ENCODE peak calls at places on chromosomes 7 and 10, in five cellular contexts. One of them, this sample, is unnamed. For H3K27me3, the result is how much of the 10 kb centered on the place peaks cover.

GRCh38 chr7:100430450-100431285 is 1.0 kb downstream of the MEPCE start:
- DNase-seq in tibial artery: peak
- DNase-seq in lower lobe of right lung: peak
- DNase-seq in MM.1S: no peak
- DNase-seq in upper lobe of right lung: peak
- DNase-seq in this sample: peak

GRCh38 chr7:45580053-45580872 is 6.1 kb downstream of the ADCY1 start:
- DNase-seq in MM.1S: no peak
- DNase-seq in tibial artery: no peak
- DNase-seq in upper lobe of right lung: no peak
- DNase-seq in lower lobe of right lung: no peak
- DNase-seq in this sample: no peak

GRCh38 chr7:98079891-98080653 is 26.6 kb upstream of the LMTK2 start:
- DNase-seq in MM.1S: no peak
- DNase-seq in tibial artery: no peak
- DNase-seq in upper lobe of right lung: no peak
- DNase-seq in lower lobe of right lung: no peak
- DNase-seq in this sample: no peak

GRCh38 chr7:2540641-2541051 is 14.7 kb downstream of the BRAT1 start:
- DNase-seq in lower lobe of right lung: peak
- DNase-seq in MM.1S: no peak
- DNase-seq in tibial artery: no peak
- DNase-seq in upper lobe of right lung: peak
- DNase-seq in this sample: peak

GRCh38 chr7:158763454-158764033 is 58.9 kb upstream of the NCAPG2 start:
- DNase-seq in lower lobe of right lung: no peak
- DNase-seq in tibial artery: no peak
- DNase-seq in upper lobe of right lung: no peak
- DNase-seq in MM.1S: no peak
- DNase-seq in this sample: no peak

GRCh38 chr7:131538071-131538790 is 18.2 kb downstream of the PODXL start:
- DNase-seq in upper lobe of right lung: peak
- DNase-seq in lower lobe of right lung: no peak
- DNase-seq in tibial artery: no peak
- DNase-seq in MM.1S: no peak
- DNase-seq in this sample: no peak

GRCh38 chr10:91864744-91865143 is 44.5 kb downstream of the FGFBP3 start:
- DNase-seq in upper lobe of right lung: no peak
- DNase-seq in MM.1S: no peak
- DNase-seq in tibial artery: no peak
- DNase-seq in lower lobe of right lung: no peak
- DNase-seq in this sample: no peak

GRCh38 chr10:110790913-110791525 is 80.7 kb upstream of the PDCD4 start:
- DNase-seq in upper lobe of right lung: no peak
- DNase-seq in MM.1S: no peak
- DNase-seq in tibial artery: no peak
- DNase-seq in lower lobe of right lung: no peak
- DNase-seq in this sample: no peak

GRCh38 chr10:123573236-123574147 is 92.7 kb upstream of the GPR26 start:
- DNase-seq in tibial artery: no peak
- DNase-seq in lower lobe of right lung: peak
- DNase-seq in upper lobe of right lung: peak
- DNase-seq in MM.1S: peak
- DNase-seq in this sample: peak

GRCh38 chr7:155295511-155295910 is 2.2 kb upstream of the INSIG1 start:
- DNase-seq in upper lobe of right lung: no peak
- DNase-seq in tibial artery: no peak
- DNase-seq in lower lobe of right lung: no peak
- DNase-seq in MM.1S: no peak
- DNase-seq in this sample: no peak

GRCh38 chr7:155297517-155298287 is at the start of gene INSIG1:
- DNase-seq in tibial artery: peak
- DNase-seq in lower lobe of right lung: peak
- DNase-seq in upper lobe of right lung: peak
- DNase-seq in MM.1S: peak
- DNase-seq in this sample: peak

GRCh38 chr7:155298288-155298833 is 683 bp downstream of the INSIG1 start:
- DNase-seq in MM.1S: peak
- DNase-seq in tibial artery: no peak
- DNase-seq in lower lobe of right lung: no peak
- DNase-seq in upper lobe of right lung: no peak
- DNase-seq in this sample: no peak

GRCh38 chr7:155296006-155296787 is 1.5 kb upstream of the INSIG1 start:
- DNase-seq in MM.1S: no peak
- DNase-seq in lower lobe of right lung: no peak
- DNase-seq in tibial artery: no peak
- DNase-seq in upper lobe of right lung: no peak
- DNase-seq in this sample: peak

DNA sequence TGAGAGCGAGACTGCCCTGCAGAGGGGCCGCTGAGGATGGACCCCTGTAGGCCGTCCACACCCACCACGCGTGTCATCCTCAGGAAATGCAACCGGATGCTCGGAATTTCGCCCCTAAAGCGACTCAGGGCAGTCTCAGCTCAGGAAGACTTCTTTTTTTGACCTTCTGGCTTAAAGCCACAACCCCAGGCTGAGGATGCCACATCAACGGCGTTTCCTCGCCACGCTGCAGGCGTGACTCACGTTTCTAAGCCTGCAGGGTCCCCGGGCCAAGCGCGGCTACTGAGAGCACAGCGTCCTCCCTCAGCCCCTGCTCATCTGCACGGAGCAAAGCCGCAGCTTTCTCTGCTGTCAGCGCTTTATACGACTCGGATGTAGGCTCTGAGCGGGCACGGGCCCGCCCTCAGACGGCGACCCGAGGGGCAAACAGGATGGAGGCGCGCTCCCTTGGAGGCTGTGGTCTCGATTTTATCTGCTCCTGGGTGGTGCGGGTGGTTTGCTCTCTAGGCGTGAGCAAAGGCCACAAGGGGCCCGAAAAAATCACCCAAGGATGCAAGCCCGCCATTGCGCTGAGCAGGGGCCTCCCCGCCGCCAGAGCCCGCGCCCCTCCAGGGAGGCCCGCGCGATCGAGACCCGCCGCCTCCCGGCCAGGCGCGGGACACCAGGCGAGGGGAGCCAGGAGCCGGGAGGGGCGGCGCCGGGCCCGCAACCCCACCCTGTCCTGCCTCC is 726 bp upstream of the INSIG1 start:
- DNase-seq in MM.1S: peak
- DNase-seq in tibial artery: peak
- DNase-seq in upper lobe of right lung: peak
- DNase-seq in lower lobe of right lung: peak
- DNase-seq in this sample: peak
- TF ChIP-seq CTCF in MM.1S: peak
- TF ChIP-seq CTCF in tibial artery: peak
- TF ChIP-seq CTCF in upper lobe of right lung: peak
- TF ChIP-seq CTCF in lower lobe of right lung: peak
- TF ChIP-seq CTCF in this sample: peak

DNA sequence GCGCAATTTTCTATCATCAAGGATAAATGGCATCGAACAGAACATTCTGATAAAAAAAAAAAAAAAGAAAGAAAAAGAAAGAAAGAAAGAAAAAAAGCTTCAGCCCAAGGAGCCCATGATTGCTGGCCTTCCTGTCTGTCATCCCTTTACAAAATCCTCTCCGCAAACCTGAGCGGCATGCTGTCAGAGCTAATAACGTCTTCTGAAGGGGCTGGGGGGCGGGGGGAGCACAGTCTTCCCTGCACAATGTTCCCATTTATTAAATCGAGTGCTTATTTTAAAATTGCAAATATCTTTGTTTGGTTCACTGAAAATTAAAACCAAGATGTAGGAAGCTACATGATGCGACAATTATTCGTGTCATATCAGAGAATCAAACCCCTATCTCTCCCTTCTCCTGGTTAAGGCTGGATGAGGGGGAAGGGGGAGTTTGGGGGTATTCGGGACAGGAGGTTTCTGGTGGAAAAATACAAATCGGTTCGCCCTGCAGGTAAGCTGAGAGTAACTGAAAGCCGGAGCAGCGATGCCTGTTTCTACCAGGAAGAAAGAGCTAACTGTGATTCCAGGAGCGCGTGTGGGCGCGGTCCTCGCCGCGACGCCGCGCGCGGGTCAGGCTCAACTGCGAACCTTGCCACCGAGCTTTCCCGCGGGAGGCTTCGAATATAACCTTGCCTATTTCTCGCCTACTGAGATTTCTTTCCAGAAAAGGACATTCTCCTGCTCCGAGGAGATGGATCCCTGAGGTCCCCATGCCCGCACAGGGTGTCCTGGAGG is 13.3 kb upstream of the DLX6 start:
- DNase-seq in MM.1S: no peak
- DNase-seq in upper lobe of right lung: no peak
- DNase-seq in tibial artery: no peak
- DNase-seq in lower lobe of right lung: no peak
- DNase-seq in this sample: no peak
- H3K27me3 ChIP-seq in MM.1S: under half
- H3K27me3 ChIP-seq in upper lobe of right lung: half or more
- H3K27me3 ChIP-seq in tibial artery: half or more
- H3K27me3 ChIP-seq in lower lobe of right lung: half or more
- H3K27me3 ChIP-seq in this sample: under half

GRCh38 chr7:102466097-102466496 is 1.3 kb downstream of the LRWD1 start:
- DNase-seq in lower lobe of right lung: no peak
- DNase-seq in MM.1S: no peak
- DNase-seq in tibial artery: no peak
- DNase-seq in upper lobe of right lung: no peak
- DNase-seq in this sample: no peak
- H3K4me3 ChIP-seq in lower lobe of right lung: no peak
- H3K4me3 ChIP-seq in MM.1S: peak
- H3K4me3 ChIP-seq in tibial artery: peak
- H3K4me3 ChIP-seq in upper lobe of right lung: peak
- H3K4me3 ChIP-seq in this sample: no peak

DNA sequence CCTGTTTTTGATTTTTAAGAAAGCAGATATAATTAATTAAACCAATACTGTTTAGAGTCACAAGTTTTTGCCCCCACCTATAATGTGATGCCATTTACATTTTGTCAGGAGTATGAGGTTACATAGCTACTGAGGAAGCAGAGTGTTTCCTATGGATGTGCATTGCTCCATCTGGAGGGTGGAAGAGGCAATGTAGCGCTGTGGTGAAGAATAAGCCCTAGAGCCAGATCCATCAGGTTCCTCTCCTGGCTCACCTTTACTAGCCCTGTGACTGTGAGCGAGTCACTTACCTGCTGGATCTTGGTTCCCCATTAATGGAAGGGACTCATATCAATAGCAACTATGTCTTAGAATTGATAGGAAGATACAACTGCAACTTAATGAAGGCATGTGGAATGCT is 216.0 kb downstream of the GPAM start:
- DNase-seq in upper lobe of right lung: no peak
- DNase-seq in MM.1S: no peak
- DNase-seq in lower lobe of right lung: no peak
- DNase-seq in tibial artery: no peak
- DNase-seq in this sample: no peak
- TF ChIP-seq CTCF in upper lobe of right lung: no peak
- TF ChIP-seq CTCF in MM.1S: no peak
- TF ChIP-seq CTCF in lower lobe of right lung: no peak
- TF ChIP-seq CTCF in tibial artery: no peak
- TF ChIP-seq CTCF in this sample: no peak

GRCh38 chr7:1232103-1232466 is 587 bp upstream of the UNCX start:
- DNase-seq in lower lobe of right lung: no peak
- DNase-seq in tibial artery: no peak
- DNase-seq in MM.1S: no peak
- DNase-seq in upper lobe of right lung: no peak
- DNase-seq in this sample: no peak
- H3K27me3 ChIP-seq in lower lobe of right lung: half or more
- H3K27me3 ChIP-seq in tibial artery: half or more
- H3K27me3 ChIP-seq in MM.1S: half or more
- H3K27me3 ChIP-seq in upper lobe of right lung: half or more
- H3K27me3 ChIP-seq in this sample: under half

GRCh38 chr7:106542550-106543220 is 118.3 kb downstream of the CCDC71L start:
- DNase-seq in upper lobe of right lung: no peak
- DNase-seq in MM.1S: peak
- DNase-seq in lower lobe of right lung: no peak
- DNase-seq in tibial artery: peak
- DNase-seq in this sample: no peak
- H3K4me3 ChIP-seq in upper lobe of right lung: no peak
- H3K4me3 ChIP-seq in MM.1S: no peak
- H3K4me3 ChIP-seq in lower lobe of right lung: no peak
- H3K4me3 ChIP-seq in tibial artery: no peak
- H3K4me3 ChIP-seq in this sample: no peak

DNA sequence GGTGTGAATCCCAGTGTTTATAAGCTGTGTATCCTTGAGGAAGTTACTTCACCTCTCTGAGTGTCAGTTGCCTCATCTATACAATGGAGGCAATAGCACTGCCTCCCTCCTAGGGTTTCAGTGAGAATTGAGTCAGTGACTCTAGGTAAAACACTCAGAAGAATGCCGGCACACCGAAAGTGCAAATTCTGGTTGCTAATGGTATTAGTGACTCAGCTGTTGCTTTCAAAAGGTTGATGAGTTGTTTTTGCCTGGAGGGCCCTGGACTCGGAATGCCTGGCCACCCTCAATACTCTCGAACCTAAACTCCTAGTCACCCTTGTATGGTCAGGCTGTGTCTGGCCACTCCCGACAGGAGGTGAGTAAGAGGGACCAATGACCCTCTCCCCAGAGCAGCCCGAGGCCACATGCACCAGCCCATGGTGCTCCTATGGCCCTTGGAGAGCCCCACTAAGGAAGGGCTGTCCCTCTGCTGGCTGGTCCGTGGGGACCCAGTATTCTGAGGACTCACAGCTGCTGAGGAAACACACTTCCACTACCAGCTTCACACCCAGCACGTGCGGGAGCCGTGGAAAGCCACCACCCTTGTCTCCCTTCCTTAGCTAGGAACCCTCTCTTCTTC is 60.2 kb downstream of the CALML3 start:
- DNase-seq in tibial artery: no peak
- DNase-seq in lower lobe of right lung: peak
- DNase-seq in MM.1S: peak
- DNase-seq in upper lobe of right lung: peak
- DNase-seq in this sample: no peak
- TF ChIP-seq CTCF in tibial artery: no peak
- TF ChIP-seq CTCF in lower lobe of right lung: no peak
- TF ChIP-seq CTCF in MM.1S: no peak
- TF ChIP-seq CTCF in upper lobe of right lung: no peak
- TF ChIP-seq CTCF in this sample: no peak

GRCh38 chr10:70456164-70456563 is 14.7 kb upstream of the NODAL start:
- DNase-seq in upper lobe of right lung: no peak
- DNase-seq in lower lobe of right lung: no peak
- DNase-seq in MM.1S: no peak
- DNase-seq in tibial artery: no peak
- DNase-seq in this sample: no peak
- H3K27me3 ChIP-seq in upper lobe of right lung: under half
- H3K27me3 ChIP-seq in lower lobe of right lung: under half
- H3K27me3 ChIP-seq in MM.1S: under half
- H3K27me3 ChIP-seq in tibial artery: under half
- H3K27me3 ChIP-seq in this sample: under half

This sample was measured in pancreas.